ENCODE peak calls at places on chromosome 6, in eight cellular contexts. V, H, D, U, Z, E, Q and J are unnamed samples.

GRCh38 chr6:115551510-115551909 is 509.2 kb downstream of the FRK start:
- DNase-seq in H (no peak), E (no peak), D (no peak), V (no peak), Q (no peak), U (no peak), Z (no peak), J (no peak)

GRCh38 chr6:125201961-125202729 is 48.6 kb downstream of the TPD52L1 start:
- DNase-seq in E (no peak), D (no peak), U (no peak), V (no peak), Z (peak), H (peak), Q (peak), J (no peak)

GRCh38 chr6:104095661-104096416 is 763.9 kb downstream of the HACE1 start:
- DNase-seq in U (no peak), D (no peak), E (no peak), V (no peak), H (no peak), Z (no peak), Q (no peak), J (no peak)

GRCh38 chr6:118280210-118280609 is 267.9 kb upstream of the PLN start:
- DNase-seq in Z (no peak), V (no peak), D (peak), Q (no peak), H (no peak), U (peak), E (no peak), J (peak)

GRCh38 chr6:11552390-11552789 is 14.8 kb downstream of the TMEM170B start:
- DNase-seq in V (no peak), D (no peak), Q (no peak), H (no peak), Z (no peak), E (no peak), U (no peak), J (no peak)

GRCh38 chr6:74068945-74069570 is 373.1 kb downstream of the CD109 start:
- DNase-seq in H (no peak), Q (peak), V (no peak), Z (peak), E (no peak), U (no peak), D (no peak), J (no peak)

GRCh38 chr6:46637145-46637544 is 15.5 kb downstream of the CYP39A1 start:
- DNase-seq in Q (peak), H (no peak), V (peak), E (no peak), D (no peak), U (no peak), Z (peak), J (no peak)

GRCh38 chr6:78909391-78909790 is 42.0 kb downstream of the IRAK1BP1 start:
- DNase-seq in H (no peak), Z (peak), V (peak), Q (peak), U (no peak), E (no peak), D (peak), J (no peak)

GRCh38 chr6:90412538-90413369 is 116.1 kb upstream of the BACH2 start:
- DNase-seq in H (no peak), Z (no peak), D (no peak), U (no peak), V (no peak), Q (no peak), E (no peak), J (no peak)

GRCh38 chr6:13873288-13874190 is 51.2 kb upstream of the RNF182 start:
- DNase-seq in Q (peak), D (peak), E (peak), H (no peak), Z (peak), V (no peak), U (peak), J (peak)

GRCh38 chr6:28875348-28875747 is 48.4 kb downstream of the TRIM27 start:
- DNase-seq in H (no peak), E (no peak), Z (no peak), V (no peak), U (no peak), D (no peak), Q (no peak), J (no peak)

DNA sequence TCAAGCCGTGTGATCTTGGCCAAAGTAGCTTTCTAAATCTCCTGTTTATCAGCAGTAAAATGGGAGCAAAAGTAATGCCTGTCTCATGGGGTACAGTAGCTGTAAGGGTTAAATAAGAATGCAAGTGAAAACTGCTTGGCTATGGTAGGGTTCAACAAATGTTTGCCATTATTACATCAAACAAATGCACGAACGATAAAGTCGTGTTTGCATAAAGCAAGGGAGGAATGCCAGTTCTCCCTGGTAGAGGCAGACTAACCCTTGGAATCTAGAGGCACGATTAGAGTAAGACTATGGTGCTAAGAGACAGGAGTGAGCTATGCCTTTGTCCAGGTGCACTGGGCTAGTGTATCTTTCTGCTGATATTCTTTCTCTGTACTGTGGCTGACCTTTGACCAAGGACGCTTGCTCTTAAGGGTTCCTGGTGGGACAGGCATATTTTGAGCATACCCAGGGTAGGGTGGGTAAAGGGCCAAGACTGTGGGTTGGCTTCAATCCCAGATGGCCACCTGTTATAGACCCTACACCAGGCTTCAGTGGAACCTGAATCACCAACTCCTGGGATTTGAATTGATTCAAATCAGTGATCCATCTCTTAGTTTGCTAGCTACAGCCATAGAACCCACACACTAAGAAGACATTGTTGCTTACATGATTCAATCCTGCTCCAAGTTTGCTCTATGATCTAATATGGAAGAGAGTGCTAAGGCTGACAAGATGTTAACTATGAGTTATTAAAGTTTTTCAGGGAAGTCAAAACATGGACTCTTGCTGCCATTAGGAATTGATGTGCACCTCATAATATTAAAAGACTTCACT is 139.9 kb downstream of the CCDC170 start:
- DNase-seq in Q (no peak), H (no peak), E (no peak), Z (no peak), U (no peak), D (no peak), V (no peak), J (no peak)
- TF ChIP-seq CTCF in Q (no peak), H (no peak), E (no peak), Z (no peak), U (no peak), D (no peak), V (no peak), J (no peak)

DNA sequence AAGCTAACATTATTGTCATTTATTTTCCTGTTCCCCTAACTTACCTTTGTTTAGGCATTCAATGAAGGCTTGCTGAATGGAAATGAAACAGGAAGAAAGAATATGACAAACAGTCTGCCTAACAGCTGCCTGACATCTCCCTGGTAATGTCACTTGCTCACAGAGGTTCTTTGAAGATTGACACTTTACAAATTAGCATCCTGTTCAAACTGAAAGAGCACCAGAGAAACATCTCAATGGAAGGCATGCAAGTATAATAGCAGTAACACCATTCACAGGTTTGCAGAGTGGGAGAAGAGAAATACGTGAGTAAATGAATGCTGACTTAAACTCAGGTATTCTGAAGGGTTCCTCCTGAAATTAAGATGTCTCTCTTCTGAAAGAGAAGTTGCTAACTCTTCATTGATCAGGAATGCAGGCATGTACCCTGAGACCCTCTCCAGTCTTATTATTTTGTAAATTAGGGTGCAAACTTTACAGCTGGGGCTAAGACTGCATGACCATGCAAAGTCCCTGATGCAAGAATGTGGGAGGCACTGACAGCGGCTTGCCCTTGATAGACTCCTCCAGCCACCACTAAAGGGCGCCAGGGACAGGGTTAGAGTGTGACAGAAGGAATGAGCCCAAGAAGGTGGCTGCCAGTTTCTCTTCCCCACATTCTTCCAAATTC is 1.3 kb upstream of the SMLR1 start:
- DNase-seq in E (no peak), D (no peak), Z (no peak), H (no peak), V (no peak), U (peak), Q (no peak), J (no peak)
- TF ChIP-seq CTCF in E (no peak), D (no peak), Z (no peak), H (no peak), V (no peak), U (no peak), Q (no peak), J (no peak)

GRCh38 chr6:25641940-25642666 is 9.9 kb upstream of the SCGN start:
- DNase-seq in U (no peak), E (no peak), Z (no peak), Q (no peak), H (no peak), V (no peak), D (no peak), J (no peak)

GRCh38 chr6:25639653-25640052 is 12.4 kb upstream of the SCGN start:
- DNase-seq in E (no peak), H (no peak), D (no peak), Z (no peak), U (no peak), V (no peak), Q (no peak), J (no peak)

GRCh38 chr6:25641377-25641776 is 10.6 kb upstream of the SCGN start:
- DNase-seq in Z (no peak), H (no peak), V (no peak), D (no peak), U (no peak), Q (no peak), E (no peak), J (no peak)

GRCh38 chr6:25640871-25641270 is 11.1 kb upstream of the SCGN start:
- DNase-seq in D (no peak), V (no peak), Q (no peak), E (no peak), H (no peak), U (no peak), Z (no peak), J (no peak)

GRCh38 chr6:25640446-25640845 is 11.6 kb upstream of the SCGN start:
- DNase-seq in Q (no peak), Z (no peak), U (no peak), D (no peak), E (no peak), V (no peak), H (no peak), J (no peak)
- TF ChIP-seq CTCF in Q (no peak), Z (no peak), U (no peak), D (no peak), E (no peak), V (no peak), H (no peak), J (no peak)

DNA sequence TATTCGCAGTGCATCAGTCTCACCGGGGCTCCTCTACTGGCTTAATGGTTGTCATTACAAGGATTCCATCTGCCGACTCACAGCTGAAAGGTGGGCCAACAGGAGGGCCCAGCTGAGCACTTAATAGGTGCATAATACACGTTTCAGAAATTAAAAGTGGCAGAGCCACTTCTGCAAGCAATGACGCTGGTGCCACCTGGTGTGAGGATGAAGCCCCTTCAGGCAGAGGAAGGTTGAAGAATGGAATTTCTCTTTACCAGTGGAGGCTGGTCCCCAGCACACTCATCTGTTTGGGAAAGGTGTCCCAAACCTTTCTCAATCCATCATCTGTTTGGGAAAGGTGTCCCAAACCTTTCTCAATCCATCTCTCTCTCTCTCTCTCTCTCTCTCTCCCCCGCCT is 8.2 kb upstream of the STMND1 start:
- DNase-seq in V (no peak), D (no peak), E (no peak), U (peak), Q (no peak), H (no peak), Z (no peak), J (no peak)
- TF ChIP-seq CTCF in V (no peak), D (no peak), E (no peak), U (peak), Q (peak), H (peak), Z (no peak), J (peak)

DNA sequence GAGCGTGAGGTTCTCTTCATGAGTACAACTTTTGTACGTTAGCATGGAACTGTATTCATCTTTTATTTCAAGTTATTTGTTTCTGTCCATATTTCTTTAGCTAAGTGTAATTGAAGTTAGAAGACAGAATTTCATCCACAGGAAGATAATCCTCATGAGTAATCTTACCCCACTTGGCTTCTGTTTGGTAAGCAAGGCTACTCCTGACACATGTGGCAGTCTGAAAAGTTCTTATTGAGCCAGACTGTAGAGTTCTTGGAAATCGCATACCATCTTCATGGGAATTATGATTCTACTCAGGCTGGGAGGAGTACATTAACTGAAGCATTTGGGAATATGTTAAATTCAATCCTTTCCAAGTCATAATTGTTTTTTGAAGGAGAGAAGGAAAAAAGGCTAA is 41.3 kb upstream of the TENT5A start:
- DNase-seq in E (no peak), U (no peak), H (no peak), Q (peak), Z (peak), V (no peak), D (no peak), J (no peak)
- TF ChIP-seq CTCF in E (no peak), U (no peak), H (no peak), Q (no peak), Z (no peak), V (no peak), D (no peak), J (no peak)

GRCh38 chr6:129667034-129667433 is 42.9 kb downstream of the ARHGAP18 start:
- DNase-seq in Q (no peak), H (no peak), U (no peak), V (no peak), E (no peak), Z (no peak), D (no peak), J (no peak)
- TF ChIP-seq CTCF in Q (peak), H (peak), U (no peak), V (no peak), E (no peak), Z (peak), D (no peak), J (no peak)

GRCh38 chr6:145028144-145028818 is 707.0 kb downstream of the EPM2A start:
- DNase-seq in H (peak), D (peak), Z (peak), E (no peak), U (peak), V (no peak), Q (peak), J (no peak)
- TF ChIP-seq CTCF in H (peak), D (peak), Z (peak), E (no peak), U (peak), V (no peak), Q (peak), J (peak)

DNA sequence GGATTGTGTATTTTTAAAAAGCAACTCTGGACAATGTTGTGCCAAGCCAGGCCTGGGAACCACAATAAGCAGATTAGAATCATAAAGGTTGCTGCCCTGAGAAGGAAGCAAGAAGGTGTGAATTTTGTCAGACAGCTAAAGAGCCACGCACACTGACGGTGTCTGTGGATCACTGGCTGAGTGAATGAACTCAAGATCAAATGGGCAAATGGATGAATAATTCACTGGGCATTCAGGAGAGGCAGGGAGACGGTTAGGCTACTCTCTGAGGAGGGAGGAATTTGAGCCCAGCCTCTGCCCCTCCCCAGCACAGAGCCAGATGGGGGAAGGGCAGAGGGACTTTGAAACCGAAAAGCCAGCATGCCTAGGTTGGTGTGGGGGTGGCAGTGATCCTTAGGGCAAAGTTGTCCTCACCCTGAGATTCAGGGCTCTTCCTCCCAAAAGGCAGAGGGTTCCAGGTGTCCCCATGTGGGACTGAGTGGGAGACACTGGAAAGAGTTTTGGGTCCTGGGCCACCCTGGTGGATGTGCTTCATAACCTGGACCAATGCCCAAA is 19.5 kb upstream of the SLC22A7 start:
- DNase-seq in Q (peak), V (no peak), U (no peak), E (no peak), Z (peak), H (no peak), D (no peak), J (no peak)
- TF ChIP-seq CTCF in Q (no peak), V (no peak), U (no peak), E (no peak), Z (no peak), H (no peak), D (no peak), J (no peak)

GRCh38 chr6:167351656-167352354 is 26.9 kb downstream of the TTLL2 start:
- DNase-seq in H (no peak), V (no peak), D (no peak), U (peak), E (no peak), Z (no peak), Q (no peak), J (peak)
- TF ChIP-seq CTCF in H (peak), V (no peak), D (no peak), U (no peak), E (no peak), Z (no peak), Q (no peak), J (no peak)

GRCh38 chr6:44297063-44298038 is 15.8 kb downstream of the AARS2 start:
- DNase-seq in H (no peak), E (no peak), Z (peak), D (peak), V (no peak), U (no peak), Q (no peak), J (no peak)

GRCh38 chr6:44298864-44299263 is 14.3 kb downstream of the AARS2 start:
- DNase-seq in Q (no peak), U (no peak), Z (no peak), D (no peak), H (no peak), E (no peak), V (no peak), J (no peak)

GRCh38 chr6:44300424-44300823 is 12.7 kb downstream of the AARS2 start:
- DNase-seq in V (no peak), E (no peak), U (no peak), Z (no peak), H (no peak), D (no peak), Q (no peak), J (no peak)

GRCh38 chr6:44301106-44301505 is 12.0 kb downstream of the AARS2 start:
- DNase-seq in U (no peak), Z (no peak), V (no peak), E (no peak), H (no peak), D (no peak), Q (no peak), J (no peak)

GRCh38 chr6:44298055-44298803 is 14.9 kb downstream of the AARS2 start:
- DNase-seq in Z (no peak), E (no peak), V (no peak), Q (no peak), D (no peak), H (no peak), U (no peak), J (no peak)
- TF ChIP-seq CTCF in Z (no peak), E (no peak), V (no peak), Q (no peak), D (no peak), H (no peak), U (no peak), J (peak)